ENCODE peak calls at places on chromosomes 5 and 9, in seven cellular contexts. O, C, B, H, W, N and P are unnamed samples.

GRCh38 chr5:37738057-37738691 is 101.7 kb downstream of the GDNF start:
- DNase-seq in H (peak), N (peak), B (peak), C (no peak), W (peak), O (no peak), P (peak)

GRCh38 chr9:6695121-6695814 is 49.7 kb upstream of the GLDC start:
- DNase-seq in B (no peak), W (no peak), H (no peak), C (no peak), O (no peak), N (no peak), P (no peak)

GRCh38 chr5:154059583-154059982 is 20.8 kb downstream of the MFAP3 start:
- DNase-seq in W (no peak), N (no peak), B (no peak), O (no peak), H (no peak), C (no peak), P (no peak)

GRCh38 chr9:98173181-98173580 is 19.3 kb downstream of the CORO2A start:
- DNase-seq in W (no peak), H (no peak), O (no peak), N (no peak), C (no peak), B (no peak), P (no peak)

GRCh38 chr5:137615171-137615775 is 116.1 kb upstream of the SPOCK1 start:
- DNase-seq in C (no peak), W (no peak), O (no peak), H (no peak), N (no peak), B (no peak), P (no peak)

GRCh38 chr5:178340187-178340586 is 107.6 kb upstream of the PHYKPL start:
- DNase-seq in W (no peak), B (no peak), O (no peak), H (no peak), C (no peak), N (no peak), P (no peak)

GRCh38 chr9:118395415-118395814 is 691.2 kb downstream of the TLR4 start:
- DNase-seq in O (no peak), H (no peak), N (peak), B (no peak), C (no peak), W (no peak), P (no peak)

GRCh38 chr5:107736608-107737007 is 65.9 kb upstream of the EFNA5 start:
- DNase-seq in W (peak), N (no peak), O (no peak), H (no peak), C (no peak), B (no peak), P (peak)

GRCh38 chr5:25301836-25302235 is 657.1 kb upstream of the CDH10 start:
- DNase-seq in C (no peak), W (no peak), H (no peak), N (no peak), B (no peak), O (no peak), P (no peak)

GRCh38 chr5:90000351-90000750 is 409.2 kb downstream of the CETN3 start:
- DNase-seq in B (no peak), N (no peak), W (no peak), C (no peak), H (no peak), O (no peak), P (no peak)

GRCh38 chr5:141747152-141747640 is 65.2 kb upstream of the ARAP3 start:
- DNase-seq in O (no peak), C (no peak), W (peak), N (peak), H (no peak), B (no peak), P (peak)

GRCh38 chr5:17069995-17070405 is 133.9 kb upstream of the MYO10 start:
- DNase-seq in W (peak), O (no peak), H (no peak), B (no peak), N (no peak), C (no peak), P (no peak)

GRCh38 chr5:14665949-14666741 is 1.6 kb downstream of the OTULIN start:
- DNase-seq in O (no peak), C (peak), H (peak), N (peak), B (peak), W (peak), P (no peak)

GRCh38 chr9:108762348-108763055 is 93.3 kb downstream of the ACTL7B start:
- DNase-seq in W (no peak), O (no peak), H (no peak), B (no peak), N (no peak), C (no peak), P (no peak)

GRCh38 chr9:108759399-108759798 is 96.4 kb downstream of the ACTL7B start:
- DNase-seq in O (no peak), W (no peak), B (no peak), N (no peak), C (no peak), H (no peak), P (no peak)

GRCh38 chr9:108761530-108762347 is 94.0 kb downstream of the ACTL7B start:
- DNase-seq in N (no peak), H (peak), O (peak), B (peak), W (peak), C (peak), P (peak)

GRCh38 chr9:108759835-108760234 is 96.0 kb downstream of the ACTL7B start:
- DNase-seq in H (no peak), O (no peak), B (no peak), N (no peak), C (no peak), W (no peak), P (no peak)

GRCh38 chr9:108760841-108761240 is 94.9 kb downstream of the ACTL7B start:
- DNase-seq in N (no peak), W (peak), B (no peak), C (no peak), O (no peak), H (no peak), P (no peak)
- TF ChIP-seq CTCF in N (no peak), W (no peak), B (no peak), C (no peak), O (no peak), H (no peak), P (no peak)

GRCh38 chr5:95838552-95838951 is 16.0 kb upstream of the GLRX start:
- DNase-seq in C (no peak), W (no peak), N (no peak), H (no peak), B (no peak), O (no peak), P (no peak)
- TF ChIP-seq CTCF in C (no peak), W (no peak), N (no peak), H (no peak), B (no peak), O (no peak), P (no peak)

GRCh38 chr5:148482697-148483462 is 99.1 kb downstream of the FBXO38 start:
- DNase-seq in B (peak), H (peak), N (peak), W (peak), O (peak), C (peak), P (peak)
- TF ChIP-seq CTCF in B (peak), H (peak), N (peak), W (peak), O (peak), C (peak), P (peak)

GRCh38 chr5:133366438-133366837 is 245.9 kb downstream of the FSTL4 start:
- DNase-seq in W (peak), H (no peak), C (no peak), N (no peak), B (no peak), O (no peak), P (no peak)
- TF ChIP-seq CTCF in W (no peak), H (no peak), C (no peak), N (no peak), B (no peak), O (no peak), P (no peak)

GRCh38 chr5:176660860-176661641 is 13.8 kb downstream of the TSPAN17 start:
- DNase-seq in B (peak), N (peak), H (peak), O (peak), W (peak), C (peak), P (peak)
- TF ChIP-seq CTCF in B (peak), N (peak), H (peak), O (peak), W (peak), C (peak), P (peak)

GRCh38 chr9:71490810-71491209 is 277.5 kb downstream of the CEMIP2 start:
- DNase-seq in O (no peak), N (no peak), B (peak), H (peak), C (peak), W (peak), P (peak)
- TF ChIP-seq CTCF in O (peak), N (peak), B (peak), H (peak), C (peak), W (peak), P (peak)

DNA sequence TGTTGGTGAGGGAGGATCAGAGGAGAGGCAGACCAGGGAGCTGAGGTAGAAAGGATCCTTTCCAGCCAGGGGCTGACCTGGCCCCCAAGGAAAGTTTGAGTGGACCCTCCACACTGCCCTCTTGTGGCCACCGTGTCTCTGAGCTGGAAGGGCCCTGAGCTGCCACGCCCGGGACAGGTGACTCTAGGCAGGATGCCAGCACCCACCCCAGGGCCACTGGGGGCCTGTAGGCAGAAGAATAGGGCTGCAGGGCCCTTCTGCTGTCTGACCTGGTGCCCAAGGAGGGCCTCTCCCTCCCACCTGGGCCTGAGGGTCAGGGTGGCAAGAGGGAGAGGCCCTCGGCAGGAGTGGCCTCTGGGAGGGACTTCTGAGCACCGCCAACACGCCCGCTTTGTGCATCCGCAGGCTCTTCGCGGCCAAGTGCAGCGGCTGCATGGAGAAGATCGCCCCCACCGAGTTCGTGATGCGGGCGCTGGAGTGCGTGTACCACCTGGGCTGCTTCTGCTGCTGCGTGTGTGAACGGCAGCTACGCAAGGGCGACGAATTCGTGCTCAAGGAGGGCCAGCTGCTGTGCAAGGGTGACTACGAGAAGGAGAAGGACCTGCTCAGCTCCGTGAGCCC is 76.8 kb downstream of the LMX1B start:
- DNase-seq in B (no peak), H (peak), N (peak), C (peak), W (peak), O (peak), P (peak)
- TF ChIP-seq CTCF in B (peak), H (peak), N (peak), C (peak), W (peak), O (peak), P (peak)

DNA sequence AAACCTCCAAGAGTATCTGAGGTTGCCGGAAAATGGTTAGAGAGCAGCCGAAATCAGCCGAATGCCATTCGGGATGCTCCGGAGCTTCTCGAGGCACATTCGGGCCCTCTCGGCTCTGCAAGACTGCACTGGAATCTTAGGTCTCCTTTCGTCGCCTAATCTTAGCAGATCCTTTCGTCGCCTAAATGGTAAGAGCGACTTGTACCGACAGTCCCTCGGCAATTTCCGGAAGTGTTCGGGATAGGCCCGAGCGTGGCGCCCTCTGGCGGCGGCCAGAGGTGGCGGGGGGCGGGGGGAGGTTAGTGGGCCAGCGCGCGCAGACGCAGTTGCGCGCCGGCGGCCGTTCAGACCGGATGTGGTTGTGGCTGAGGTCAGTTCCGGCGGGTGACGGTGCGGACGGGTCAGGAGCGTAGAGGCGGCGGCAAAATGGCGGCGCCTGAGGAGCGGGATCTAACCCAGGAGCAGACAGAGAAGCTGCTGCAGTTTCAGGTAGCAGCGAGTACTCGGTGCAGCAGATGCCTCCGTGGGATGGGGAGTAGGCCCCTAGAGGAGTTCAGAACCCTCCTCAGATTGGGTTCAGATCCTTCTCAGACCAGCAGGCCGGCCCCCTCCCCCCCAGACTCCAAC is at the start of gene FAF2:
- DNase-seq in C (peak), W (peak), N (peak), O (peak), H (peak), B (peak), P (peak)
- TF ChIP-seq CTCF in C (peak), W (peak), N (peak), O (peak), H (peak), B (peak), P (peak)

GRCh38 chr9:83327323-83327722 is 210.9 kb downstream of the FRMD3 start:
- DNase-seq in H (no peak), B (peak), O (no peak), C (no peak), W (no peak), N (no peak), P (peak)
- TF ChIP-seq CTCF in H (no peak), B (peak), O (no peak), C (no peak), W (no peak), N (no peak), P (no peak)

GRCh38 chr9:134742822-134743221 is 101.2 kb downstream of the COL5A1 start:
- DNase-seq in O (no peak), C (no peak), H (no peak), N (no peak), W (no peak), B (no peak), P (no peak)
- TF ChIP-seq CTCF in O (no peak), C (no peak), H (no peak), N (no peak), W (no peak), B (peak), P (no peak)